ENCODE peak calls at places on chromosomes 11 and 22, in ten cellular contexts. Y, W, U, B, X, P, O, A, H and Q are unnamed samples.

GRCh38 chr22:20130319-20130718 is 1.3 kb upstream of the ZDHHC8 start:
- DNase-seq in P (no peak), X (no peak), U (no peak), H (peak), Y (no peak), B (no peak), A (no peak), W (no peak), O (no peak), Q (no peak)

GRCh38 chr11:61700221-61700620 is 20.0 kb downstream of the DAGLA start:
- DNase-seq in Y (peak), W (no peak), A (no peak), H (peak), O (peak), U (no peak), P (no peak), X (peak), B (peak), Q (no peak)

GRCh38 chr11:116742104-116742503 is 30.7 kb downstream of the BUD13 start:
- DNase-seq in O (peak), X (no peak), U (no peak), A (no peak), B (no peak), P (no peak), W (no peak), Y (no peak), H (no peak), Q (no peak)

GRCh38 chr11:21511835-21512440 is 680.9 kb upstream of the ANO5 start:
- DNase-seq in H (peak), X (no peak), P (peak), Y (peak), U (no peak), O (no peak), W (peak), B (peak), A (peak), Q (peak)

GRCh38 chr11:94785509-94785908 is 17.4 kb downstream of the AMOTL1 start:
- DNase-seq in O (no peak), X (no peak), U (no peak), W (no peak), H (peak), A (peak), B (no peak), P (no peak), Y (no peak), Q (no peak)

GRCh38 chr11:45324459-45324858 is 38.3 kb upstream of the SYT13 start:
- DNase-seq in Y (no peak), P (no peak), A (no peak), U (no peak), H (no peak), W (no peak), O (no peak), B (no peak), X (no peak), Q (no peak)

GRCh38 chr11:69357458-69358397 is 63.8 kb downstream of the MYEOV start:
- DNase-seq in H (no peak), A (no peak), P (no peak), X (no peak), Y (no peak), U (no peak), W (no peak), B (peak), O (no peak), Q (no peak)

GRCh38 chr11:94740083-94740974 is 27.8 kb upstream of the AMOTL1 start:
- DNase-seq in H (peak), U (no peak), W (peak), Y (peak), O (no peak), P (peak), A (peak), X (peak), B (peak), Q (peak)

GRCh38 chr22:40240671-40241070 is 62.9 kb downstream of the TNRC6B start:
- DNase-seq in Y (no peak), W (no peak), X (no peak), B (no peak), U (no peak), A (no peak), H (no peak), O (no peak), P (no peak), Q (no peak)

GRCh38 chr11:9906043-9906791 is 242.3 kb downstream of the SWAP70 start:
- DNase-seq in B (no peak), W (no peak), O (peak), Y (peak), X (peak), U (no peak), P (no peak), H (no peak), A (no peak), Q (no peak)

GRCh38 chr11:76962583-76963416 is 71.4 kb upstream of the B3GNT6 start:
- DNase-seq in O (no peak), W (no peak), U (no peak), Y (no peak), A (no peak), B (peak), P (no peak), H (no peak), X (no peak), Q (no peak)

GRCh38 chr11:75768909-75769771 is 562 bp downstream of the DGAT2 start:
- DNase-seq in H (peak), W (no peak), Y (no peak), A (no peak), X (no peak), B (no peak), P (peak), O (no peak), U (no peak), Q (peak)